ENCODE peak calls at places on chromosomes 2 and 18, in eight cellular contexts. T, U, F, V, Q, A, Z and E are unnamed samples.

GRCh38 chr18:62486290-62486964 is 36.4 kb upstream of the ZCCHC2 start:
- DNase-seq in T (no peak), U (no peak), F (no peak), V (peak; percentile 27), Q (peak; percentile 16), A (peak; percentile 27), Z (no peak), E (no peak)

GRCh38 chr2:206873426-206873825 is 65.9 kb upstream of the CPO start:
- DNase-seq in T (no peak), U (no peak), F (no peak), V (no peak), Q (no peak), A (no peak), Z (no peak), E (no peak)

GRCh38 chr2:197862556-197862955 is 58.2 kb downstream of the PLCL1 start:
- DNase-seq in T (no peak), U (no peak), F (no peak), V (no peak), Q (no peak), A (no peak), Z (no peak), E (no peak)

GRCh38 chr2:9282713-9283112 is 76.1 kb downstream of the ASAP2 start:
- DNase-seq in T (no peak), U (no peak), F (no peak), V (no peak), Q (no peak), A (no peak), Z (no peak), E (no peak)

GRCh38 chr2:147572622-147573021 is 272.2 kb upstream of the ACVR2A start:
- DNase-seq in T (no peak), U (no peak), F (no peak), V (no peak), Q (no peak), A (no peak), Z (no peak), E (no peak)

GRCh38 chr18:67310826-67311225 is 205.7 kb downstream of the DSEL start:
- DNase-seq in T (no peak), U (no peak), F (no peak), V (peak; percentile 1), Q (peak; percentile 47), A (no peak), Z (no peak), E (no peak)

GRCh38 chr2:114213808-114214207 is 228.6 kb upstream of the DPP10 start:
- DNase-seq in T (no peak), U (no peak), F (no peak), V (no peak), Q (no peak), A (no peak), Z (no peak), E (no peak)

GRCh38 chr2:26401739-26402541 is at the start of gene DRC1:
- DNase-seq in T (peak; percentile 68), U (no peak), F (no peak), V (peak; percentile 88), Q (peak; percentile 67), A (peak; percentile 38), Z (no peak), E (no peak)

GRCh38 chr2:48954935-48955334 is 199.4 kb downstream of the FSHR start:
- DNase-seq in T (no peak), U (no peak), F (no peak), V (no peak), Q (peak; percentile 50), A (no peak), Z (no peak), E (no peak)

GRCh38 chr2:29715655-29716054 is 205.7 kb downstream of the ALK start:
- DNase-seq in T (no peak), U (no peak), F (no peak), V (no peak), Q (no peak), A (no peak), Z (no peak), E (no peak)

GRCh38 chr2:58700621-58701020 is 459.5 kb upstream of the FANCL start:
- DNase-seq in T (no peak), U (no peak), F (no peak), V (no peak), Q (no peak), A (no peak), Z (no peak), E (no peak)

GRCh38 chr18:12011962-12012549 is 30.7 kb downstream of the IMPA2 start:
- DNase-seq in T (no peak), U (no peak), F (no peak), V (no peak), Q (peak; percentile 58), A (peak; percentile 72), Z (peak; percentile 50), E (no peak)
- TF ChIP-seq POLR2A in T (peak; percentile 29), U (no peak), F (no peak), V (no peak), Q (no peak), A (peak; percentile 90), Z (no peak), E (no peak)

GRCh38 chr18:75226956-75227316 is 16.3 kb downstream of the TSHZ1 start:
- DNase-seq in T (no peak), U (no peak), F (no peak), V (no peak), Q (no peak), A (no peak), Z (no peak), E (no peak)

GRCh38 chr18:75229437-75229836 is 18.8 kb downstream of the TSHZ1 start:
- DNase-seq in T (no peak), U (no peak), F (no peak), V (no peak), Q (no peak), A (no peak), Z (no peak), E (no peak)

GRCh38 chr18:75226301-75226955 is 15.8 kb downstream of the TSHZ1 start:
- DNase-seq in T (no peak), U (no peak), F (no peak), V (no peak), Q (peak; percentile 18), A (no peak), Z (no peak), E (no peak)

GRCh38 chr18:75228967-75229366 is 18.4 kb downstream of the TSHZ1 start:
- DNase-seq in T (no peak), U (no peak), F (no peak), V (no peak), Q (no peak), A (no peak), Z (no peak), E (no peak)

GRCh38 chr18:75227535-75227934 is 16.9 kb downstream of the TSHZ1 start:
- DNase-seq in T (no peak), U (no peak), F (no peak), V (no peak), Q (no peak), A (no peak), Z (no peak), E (no peak)
- H3K4me3 ChIP-seq in T (peak overlapping the region; percentile 2), U (no peak overlapping the region), F (peak overlapping the region; percentile 32), V (no peak overlapping the region), Q (no peak overlapping the region), A (no peak overlapping the region), Z (no peak overlapping the region), E (peak overlapping the region; percentile 18)

GRCh38 chr2:6877402-6878305 is at the start of gene RSAD2:
- DNase-seq in T (no peak), U (no peak), F (peak; percentile 15), V (no peak), Q (peak; percentile 16), A (peak; percentile 40), Z (peak; percentile 28), E (peak; percentile 33)
- TF ChIP-seq POLR2A in T (no peak), U (no peak), F (no peak), V (no peak), Q (no peak), A (peak; percentile 31), Z (peak; percentile 19), E (no peak)

DNA sequence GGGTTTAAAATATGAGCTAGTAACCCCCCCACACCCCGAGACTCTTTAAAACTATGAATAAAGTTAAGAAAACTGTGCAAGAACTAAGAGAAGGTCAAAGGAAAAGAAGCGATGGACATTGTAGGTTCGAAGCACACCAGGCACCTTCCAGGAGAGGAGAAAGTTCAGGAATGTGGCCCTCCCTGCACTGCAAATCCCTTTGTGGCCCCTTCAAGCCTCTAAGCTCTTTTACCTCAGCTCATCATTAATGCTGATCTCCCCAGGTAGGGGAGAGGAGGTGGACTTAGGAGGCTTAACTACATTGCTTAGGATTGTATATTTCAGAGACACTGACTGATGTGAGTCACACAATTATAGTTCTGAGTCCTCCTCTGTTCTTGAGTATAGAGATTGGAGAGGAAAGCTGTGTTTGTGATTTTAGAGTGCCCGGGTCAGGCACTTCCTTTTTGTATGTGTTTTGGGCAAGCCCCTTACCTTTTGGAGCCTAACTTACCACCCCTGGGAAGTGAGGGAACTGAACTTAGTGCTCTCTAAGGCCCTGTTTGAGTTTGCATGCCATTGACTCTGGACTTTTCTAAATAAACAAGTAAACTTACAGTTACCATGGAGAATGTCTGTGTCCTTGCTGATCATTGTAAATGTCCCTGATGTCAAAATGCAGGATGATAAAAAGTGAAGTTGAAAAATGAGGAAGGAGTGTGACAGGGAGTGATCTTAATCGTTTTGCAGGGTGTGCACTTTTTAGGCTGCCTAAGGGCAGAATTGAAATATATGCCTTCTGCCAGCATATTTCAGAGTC is 140.8 kb upstream of the ZEB2 start:
- DNase-seq in T (no peak), U (no peak), F (no peak), V (peak; percentile 12), Q (peak; percentile 30), A (no peak), Z (no peak), E (no peak)
- H3K4me3 ChIP-seq in T (no peak overlapping the region), U (no peak overlapping the region), F (no peak overlapping the region), V (no peak overlapping the region), Q (no peak overlapping the region), A (no peak overlapping the region), Z (no peak overlapping the region), E (no peak overlapping the region)

DNA sequence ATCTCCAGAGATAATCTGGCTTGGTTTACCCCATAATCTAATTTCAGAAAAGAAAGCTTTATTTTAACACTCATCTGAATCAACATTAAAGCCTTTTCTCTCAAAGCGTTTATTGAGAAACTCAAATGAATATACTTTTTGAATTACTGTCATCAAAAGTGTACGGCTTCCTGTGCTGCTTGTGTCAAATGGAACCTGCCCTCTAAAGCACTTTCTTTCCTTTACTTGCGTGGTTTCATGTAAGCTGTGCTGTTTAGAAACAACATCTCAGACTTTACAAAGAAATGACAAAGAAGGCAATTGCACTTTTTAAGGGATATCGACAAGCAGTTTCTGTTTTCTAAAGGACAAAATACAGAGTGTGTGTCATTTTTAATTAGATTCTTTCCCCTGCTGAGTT is 35.1 kb downstream of the CYBRD1 start:
- DNase-seq in T (no peak), U (no peak), F (no peak), V (no peak), Q (no peak), A (no peak), Z (no peak), E (no peak)
- TF ChIP-seq POLR2A in T (no peak), U (no peak), F (no peak), V (no peak), Q (no peak), A (no peak), Z (no peak), E (no peak)

GRCh38 chr2:229129738-229130371 is 141.2 kb downstream of the PID1 start:
- DNase-seq in T (no peak), U (no peak), F (no peak), V (no peak), Q (no peak), A (no peak), Z (no peak), E (no peak)
- H3K4me3 ChIP-seq in T (no peak overlapping the region), U (no peak overlapping the region), F (no peak overlapping the region), V (no peak overlapping the region), Q (no peak overlapping the region), A (no peak overlapping the region), Z (no peak overlapping the region), E (no peak overlapping the region)